ENCODE peak calls at places on chromosomes 4 and X, in ten cellular contexts. U, G, A, O, S, C, B, I, Y and T are unnamed samples.

GRCh38 chr4:139167774-139168444 is 9.1 kb downstream of the ELF2 start:
- DNase-seq in U (peak; percentile 20), G (peak; percentile 39), A (peak; percentile 68), O (no peak), S (no peak), C (peak; percentile 71), B (no peak), I (peak; percentile 73), Y (no peak), T (no peak)

GRCh38 chrX:150365051-150365952 is 2.2 kb downstream of the MAMLD1 start:
- DNase-seq in U (peak; percentile 37), G (peak; percentile 46), A (peak; percentile 50), O (peak; percentile 64), S (peak; percentile 87), C (peak; percentile 61), B (peak; percentile 86), I (peak; percentile 72), Y (peak; percentile 92), T (peak; percentile 63)

GRCh38 chr4:103365285-103365684 is 167.1 kb upstream of the CENPE start:
- DNase-seq in U (no peak), G (no peak), A (no peak), O (no peak), S (no peak), C (no peak), B (no peak), I (no peak), Y (no peak), T (no peak)

GRCh38 chr4:40990202-40990898 is 224.0 kb downstream of the APBB2 start:
- DNase-seq in U (peak; percentile 99), G (peak; percentile 96), A (peak; percentile 97), O (no peak), S (no peak), C (peak; percentile 97), B (no peak), I (peak; percentile 98), Y (no peak), T (no peak)

GRCh38 chrX:150907474-150907873 is 9.0 kb upstream of the CD99L2 start:
- DNase-seq in U (no peak), G (no peak), A (no peak), O (no peak), S (no peak), C (no peak), B (no peak), I (no peak), Y (no peak), T (no peak)

GRCh38 chr4:6971536-6972374 is 62.1 kb downstream of the TBC1D14 start:
- DNase-seq in U (no peak), G (no peak), A (no peak), O (no peak), S (no peak), C (no peak), B (no peak), I (no peak), Y (peak; percentile 56), T (no peak)

GRCh38 chr4:47668810-47669408 is 169.0 kb downstream of the CORIN start:
- DNase-seq in U (peak; percentile 36), G (peak; percentile 36), A (peak; percentile 65), O (no peak), S (no peak), C (peak; percentile 76), B (no peak), I (peak; percentile 72), Y (no peak), T (no peak)

GRCh38 chr4:153198739-153199138 is 5.5 kb upstream of the TRIM2 start:
- DNase-seq in U (no peak), G (no peak), A (no peak), O (no peak), S (no peak), C (no peak), B (no peak), I (no peak), Y (no peak), T (no peak)

GRCh38 chr4:791866-792630 is 33.9 kb downstream of the CPLX1 start:
- DNase-seq in U (no peak), G (no peak), A (no peak), O (peak; percentile 29), S (no peak), C (no peak), B (peak; percentile 73), I (peak; percentile 53), Y (no peak), T (no peak)

GRCh38 chr4:39470402-39470801 is 11.5 kb downstream of the LIAS start:
- DNase-seq in U (no peak), G (no peak), A (no peak), O (no peak), S (no peak), C (no peak), B (no peak), I (no peak), Y (no peak), T (no peak)

GRCh38 chr4:105808459-105809041 is 86.7 kb upstream of the NPNT start:
- DNase-seq in U (peak; percentile 66), G (peak; percentile 45), A (peak; percentile 88), O (no peak), S (no peak), C (peak; percentile 81), B (no peak), I (peak; percentile 82), Y (no peak), T (no peak)

GRCh38 chr4:150308824-150309472 is 230.7 kb downstream of the DCLK2 start:
- DNase-seq in U (peak; percentile 72), G (peak; percentile 59), A (peak; percentile 80), O (no peak), S (no peak), C (peak; percentile 49), B (no peak), I (peak; percentile 28), Y (no peak), T (no peak)

DNA sequence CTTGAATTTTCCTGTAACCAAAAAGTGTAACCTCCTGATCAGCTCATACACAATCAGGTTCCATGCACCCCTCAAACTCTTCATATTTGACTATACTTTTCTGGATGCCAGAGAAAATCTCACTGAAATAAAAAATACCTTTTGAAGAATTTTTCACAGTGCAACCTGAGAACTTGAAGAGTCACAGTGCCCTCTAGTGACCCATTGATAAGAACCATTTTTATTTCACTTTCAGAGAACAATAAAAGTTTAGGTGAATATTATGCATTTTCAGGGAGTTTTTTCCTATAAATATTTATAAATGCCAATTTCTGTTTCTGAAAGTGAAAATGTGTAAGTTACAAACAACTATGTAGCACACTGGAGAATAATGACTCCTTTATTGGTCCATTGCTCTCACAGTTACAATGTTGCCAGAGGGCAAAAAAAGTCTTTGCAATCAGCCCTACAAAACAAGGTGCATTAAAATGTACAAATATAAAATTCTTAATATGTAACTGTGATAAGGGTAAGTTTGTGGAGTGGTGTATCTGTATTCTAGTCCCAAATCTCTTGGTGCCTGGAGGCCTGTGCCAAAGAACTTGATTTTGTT is 153.6 kb upstream of the INTU start:
- DNase-seq in U (peak; percentile 22), G (peak; percentile 16), A (peak; percentile 52), O (no peak), S (no peak), C (peak; percentile 54), B (no peak), I (peak; percentile 57), Y (no peak), T (no peak)
- TF ChIP-seq CTCF in U (peak; percentile 68), G (peak; percentile 54), A (peak; percentile 64), O (peak; percentile 19), S (peak; percentile 37), C (peak; percentile 49), B (no peak), I (peak; percentile 43), Y (peak; percentile 75), T (peak; percentile 78)

DNA sequence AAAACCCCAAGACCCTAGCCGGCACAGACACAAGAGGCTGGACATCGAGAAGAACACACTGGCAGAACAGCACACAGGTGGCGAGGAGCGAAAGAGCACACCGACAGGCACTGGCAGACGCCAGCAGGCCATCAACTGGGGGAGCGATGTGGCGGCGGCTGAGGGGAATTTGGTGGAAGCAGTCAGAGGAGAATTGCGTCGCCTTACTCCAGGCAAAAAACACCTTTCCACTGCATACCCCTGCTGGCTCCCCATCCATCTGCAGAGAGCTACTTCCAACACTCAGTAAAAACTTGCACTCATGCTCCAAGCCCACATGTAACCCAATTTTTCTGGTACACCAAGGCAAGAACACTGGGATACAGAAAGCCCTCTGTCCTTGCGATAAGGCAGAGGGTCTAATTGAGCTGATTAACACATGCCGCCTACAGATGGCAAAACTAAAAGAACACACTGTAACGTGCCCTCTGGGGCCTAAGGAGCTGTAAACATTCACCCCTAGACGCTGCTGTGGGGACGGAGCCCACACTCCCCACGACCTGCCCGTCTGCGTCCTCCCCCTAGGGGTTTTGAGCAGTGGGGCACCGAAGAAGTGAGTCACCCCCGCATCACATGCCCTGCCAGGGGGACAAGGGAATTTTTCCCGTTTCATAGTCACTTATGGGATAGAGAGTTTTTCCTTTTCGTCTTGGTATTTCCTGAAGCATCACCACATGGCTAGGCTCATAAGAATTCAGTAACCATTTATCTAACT is 262.3 kb downstream of the KCTD8 start:
- DNase-seq in U (no peak), G (no peak), A (no peak), O (no peak), S (no peak), C (no peak), B (no peak), I (no peak), Y (no peak), T (no peak)
- TF ChIP-seq CTCF in U (peak; percentile 5), G (no peak), A (peak; percentile 3), O (no peak), S (no peak), C (no peak), B (no peak), I (no peak), Y (no peak), T (no peak)

GRCh38 chr4:54657194-54657555 is 582 bp upstream of the KIT start:
- DNase-seq in U (no peak), G (no peak), A (no peak), O (no peak), S (no peak), C (no peak), B (no peak), I (no peak), Y (no peak), T (peak; percentile 12)

GRCh38 chr4:54659213-54660144 is 1.7 kb downstream of the KIT start:
- DNase-seq in U (no peak), G (peak; percentile 15), A (peak; percentile 30), O (no peak), S (no peak), C (peak; percentile 28), B (peak; percentile 26), I (peak; percentile 33), Y (no peak), T (no peak)

GRCh38 chr4:54660145-54660535 is 2.4 kb downstream of the KIT start:
- DNase-seq in U (no peak), G (no peak), A (no peak), O (no peak), S (no peak), C (no peak), B (no peak), I (no peak), Y (no peak), T (no peak)

GRCh38 chr4:54657556-54658313 is at the start of gene KIT:
- DNase-seq in U (no peak), G (peak; percentile 30), A (peak; percentile 32), O (no peak), S (peak; percentile 69), C (peak; percentile 15), B (peak; percentile 83), I (peak; percentile 22), Y (peak; percentile 87), T (peak; percentile 78)

GRCh38 chr4:54658321-54659093 is 750 bp downstream of the KIT start:
- DNase-seq in U (peak; percentile 14), G (peak; percentile 45), A (peak; percentile 36), O (no peak), S (peak; percentile 56), C (peak; percentile 40), B (peak; percentile 59), I (peak; percentile 43), Y (peak; percentile 85), T (peak; percentile 51)
- TF ChIP-seq CTCF in U (no peak), G (peak; percentile 33), A (peak; percentile 15), O (no peak), S (peak; percentile 18), C (peak; percentile 17), B (no peak), I (peak; percentile 25), Y (peak; percentile 49), T (peak; percentile 50)

GRCh38 chr4:53119685-53120084 is 246.2 kb downstream of the SCFD2 start:
- DNase-seq in U (peak; percentile 78), G (peak; percentile 56), A (peak; percentile 75), O (no peak), S (no peak), C (peak; percentile 80), B (no peak), I (peak; percentile 89), Y (no peak), T (no peak)
- TF ChIP-seq CTCF in U (no peak), G (no peak), A (no peak), O (no peak), S (no peak), C (no peak), B (no peak), I (no peak), Y (no peak), T (no peak)